ENCODE peak calls at places on chromosomes 3 and 15, in six cellular contexts. D, R, T, L, H and F are unnamed samples.

GRCh38 chr3:102791641-102792589 is 357.1 kb downstream of the ZPLD1 start:
- DNase-seq in T (no peak), R (no peak), H (peak; percentile 18), L (no peak), D (peak; percentile 18), F (no peak)

GRCh38 chr3:71973337-71974030 is 188.5 kb upstream of the PROK2 start:
- DNase-seq in L (no peak), H (no peak), D (no peak), R (no peak), T (peak; percentile 34), F (no peak)

GRCh38 chr3:100151024-100151707 is 36.9 kb upstream of the FILIP1L start:
- DNase-seq in L (peak; percentile 64), T (no peak), R (peak; percentile 30), H (no peak), D (no peak), F (no peak)

GRCh38 chr3:187679638-187680396 is 9.6 kb upstream of the SST start:
- DNase-seq in L (peak; percentile 81), R (peak; percentile 75), T (peak; percentile 91), D (peak; percentile 85), H (peak; percentile 74), F (peak; percentile 77)

GRCh38 chr3:127238602-127239001 is 45.7 kb downstream of the PRR23E start:
- DNase-seq in R (no peak), T (no peak), L (no peak), D (no peak), H (no peak), F (no peak)

GRCh38 chr3:69292185-69292584 is 93.7 kb downstream of the FRMD4B start:
- DNase-seq in D (peak; percentile 22), R (no peak), H (no peak), L (no peak), T (no peak), F (no peak)

GRCh38 chr15:55530861-55531313 is 22.9 kb upstream of the DNAAF4 start:
- DNase-seq in L (no peak), R (no peak), T (no peak), H (peak; percentile 89), D (no peak), F (no peak)

GRCh38 chr3:14829811-14830210 is 11.0 kb downstream of the FGD5 start:
- DNase-seq in L (no peak), H (no peak), R (no peak), D (no peak), T (no peak), F (no peak)

GRCh38 chr15:68502398-68502901 is 70.5 kb upstream of the ITGA11 start:
- DNase-seq in L (no peak), H (no peak), D (no peak), T (no peak), R (no peak), F (no peak)

GRCh38 chr3:82087958-82088357 is 326.5 kb upstream of the GBE1 start:
- DNase-seq in R (no peak), H (peak; percentile 56), D (no peak), L (no peak), T (no peak), F (no peak)

GRCh38 chr3:9067352-9067975 is 104.2 kb upstream of the RAD18 start:
- DNase-seq in L (peak; percentile 67), T (peak; percentile 65), D (peak; percentile 79), H (peak; percentile 79), R (peak; percentile 39), F (no peak)

GRCh38 chr15:81225161-81225671 is 28.5 kb downstream of the IL16 start:
- DNase-seq in R (peak; percentile 78), H (no peak), T (peak; percentile 11), D (no peak), L (peak; percentile 88), F (peak; percentile 71)

GRCh38 chr3:69828817-69829216 is 89.6 kb downstream of the MITF start:
- DNase-seq in R (no peak), T (no peak), H (no peak), D (no peak), L (no peak), F (no peak)

GRCh38 chr3:129592362-129593150 is 13.9 kb downstream of the PLXND1 start:
- DNase-seq in H (peak; percentile 50), D (peak; percentile 62), T (peak; percentile 43), L (peak; percentile 85), R (peak; percentile 82), F (peak; percentile 84)

GRCh38 chr3:30349507-30349906 is 256.9 kb upstream of the TGFBR2 start:
- DNase-seq in R (no peak), D (peak; percentile 15), H (no peak), T (no peak), L (no peak), F (no peak)

GRCh38 chr15:78761891-78762385 is 49.3 kb downstream of the ADAMTS7 start:
- DNase-seq in H (no peak), R (no peak), D (no peak), L (peak; percentile 56), T (no peak), F (no peak)

GRCh38 chr3:72397586-72397985 is 450.7 kb downstream of the SHQ1 start:
- DNase-seq in L (no peak), R (no peak), D (no peak), T (no peak), H (no peak), F (no peak)

GRCh38 chr15:51331141-51331540 is 7.3 kb downstream of the CYP19A1 start:
- DNase-seq in H (no peak), L (no peak), T (no peak), R (no peak), D (no peak), F (no peak)

GRCh38 chr3:187044206-187044605 is 95.1 kb downstream of the RPL39L start:
- DNase-seq in R (no peak), D (no peak), H (no peak), T (no peak), L (no peak), F (no peak)

GRCh38 chr15:94110476-94111130 is 120.8 kb upstream of the MCTP2 start:
- DNase-seq in T (no peak), H (no peak), R (no peak), D (no peak), L (no peak), F (no peak)

GRCh38 chr15:63210151-63211051 is 21.0 kb downstream of the RAB8B start:
- DNase-seq in L (no peak), R (no peak), T (no peak), H (no peak), D (peak; percentile 42), F (no peak)

GRCh38 chr3:53286727-53287412 is 31.0 kb upstream of the TKT start:
- DNase-seq in T (no peak), R (no peak), H (peak; percentile 18), L (no peak), D (peak; percentile 35), F (no peak)
- H3K4me3 ChIP-seq in T (no peak overlapping the region), R (no peak overlapping the region), H (no peak overlapping the region), L (no peak overlapping the region), D (no peak overlapping the region), F (no peak overlapping the region)

GRCh38 chr3:59482684-59483083 is 432.9 kb upstream of the CFAP20DC start:
- DNase-seq in D (no peak), L (no peak), R (no peak), H (no peak), T (no peak), F (no peak)

GRCh38 chr3:59483191-59483590 is 433.4 kb upstream of the CFAP20DC start:
- DNase-seq in L (no peak), H (no peak), R (no peak), T (no peak), D (no peak), F (no peak)

GRCh38 chr3:59482001-59482400 is 432.2 kb upstream of the CFAP20DC start:
- DNase-seq in R (no peak), D (no peak), T (no peak), L (no peak), H (no peak), F (no peak)

GRCh38 chr3:59486468-59486964 is 436.7 kb upstream of the CFAP20DC start:
- DNase-seq in H (no peak), L (no peak), R (no peak), T (no peak), D (no peak), F (no peak)

GRCh38 chr3:59480486-59480995 is 430.7 kb upstream of the CFAP20DC start:
- DNase-seq in D (no peak), H (peak; percentile 57), L (no peak), T (peak; percentile 7), R (no peak), F (no peak)
- H3K27ac ChIP-seq in D (no peak overlapping the region), H (no peak overlapping the region), L (no peak overlapping the region), T (no peak overlapping the region), R (no peak overlapping the region), F (no peak overlapping the region)

DNA sequence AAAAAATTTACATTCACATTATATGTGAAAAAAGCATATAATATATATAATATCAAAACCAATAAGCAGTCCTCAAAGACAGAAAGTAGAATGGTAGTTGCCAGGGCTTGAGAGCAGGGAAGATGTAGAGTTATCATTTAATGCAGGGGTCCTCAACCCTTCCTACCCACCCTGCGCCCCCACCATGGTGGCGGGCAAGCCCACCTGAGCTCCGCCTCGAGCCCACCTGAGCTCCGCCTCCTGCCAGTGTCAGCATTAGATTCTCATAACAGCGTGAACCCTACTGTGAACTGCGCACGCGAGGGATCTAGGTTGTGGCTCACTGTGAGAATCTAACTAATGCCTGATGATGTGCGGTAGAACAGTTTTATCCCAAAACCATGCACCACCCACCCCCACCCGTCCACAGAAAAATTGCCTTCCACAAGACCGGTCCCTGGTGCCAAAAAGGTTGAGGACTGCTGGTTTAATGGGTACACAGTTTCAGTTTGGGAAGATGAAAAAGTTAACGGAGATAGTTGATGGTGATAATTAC is 3.0 kb downstream of the TRIM59 start:
- DNase-seq in R (no peak), D (no peak), T (no peak), L (no peak), H (no peak), F (no peak)
- H3K4me3 ChIP-seq in R (no peak overlapping the region), D (peak overlapping the region; percentile 77), T (no peak overlapping the region), L (no peak overlapping the region), H (peak overlapping the region; percentile 5), F (no peak overlapping the region)

DNA sequence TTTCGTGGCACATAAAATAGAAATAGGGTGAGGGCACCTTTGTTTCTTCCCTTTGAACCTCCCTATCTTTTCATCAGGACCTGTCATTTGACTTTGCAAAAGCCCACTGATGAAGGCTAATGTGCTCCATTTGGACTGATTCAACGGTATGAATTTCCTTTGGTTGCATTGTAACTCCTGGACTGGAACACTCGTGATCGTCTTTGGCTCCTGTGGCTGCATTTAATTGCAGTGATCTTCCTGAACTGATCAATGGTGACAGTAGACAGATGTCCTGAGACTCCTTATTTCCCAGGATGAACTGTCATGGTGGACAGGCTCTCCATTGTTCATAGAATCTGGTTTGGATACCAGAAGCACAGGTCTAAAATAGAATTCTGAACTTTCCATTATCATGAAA is 224.8 kb upstream of the GAP43 start:
- DNase-seq in H (no peak), R (no peak), L (no peak), T (no peak), D (no peak), F (no peak)
- H3K27ac ChIP-seq in H (no peak overlapping the region), R (no peak overlapping the region), L (no peak overlapping the region), T (no peak overlapping the region), D (no peak overlapping the region), F (no peak overlapping the region)

GRCh38 chr3:153029350-153029749 is 132.7 kb upstream of the RAP2B start:
- DNase-seq in D (no peak), T (no peak), R (no peak), H (peak; percentile 62), L (no peak), F (no peak)
- H3K4me3 ChIP-seq in D (no peak overlapping the region), T (no peak overlapping the region), R (no peak overlapping the region), H (no peak overlapping the region), L (no peak overlapping the region), F (no peak overlapping the region)